ENCODE peak calls at places on chromosomes 5 and 9, in nine cellular contexts. D is prostate gland, Y is fibroblast of pulmonary artery, F is IMR-90, S is adrenal gland, E is tibial artery, X is AG10803, U is foreskin fibroblast, I is mucosa of descending colon. A is an unnamed sample.

GRCh38 chr9:71106992-71107391 is 14.4 kb downstream of the TRPM3 start:
- DNase-seq in D (no peak), Y (no peak), F (no peak), S (no peak), E (no peak), X (no peak), U (no peak), I (no peak), A (no peak)

GRCh38 chr9:96141666-96142065 is 160.3 kb downstream of the HSD17B3 start:
- DNase-seq in D (no peak), Y (no peak), F (peak; percentile 7), S (no peak), E (no peak), X (peak; percentile 17), U (peak; percentile 51), I (no peak), A (no peak)

GRCh38 chr5:154753792-154754191 is 1.4 kb upstream of the LARP1 start:
- DNase-seq in D (peak; percentile 71), Y (peak; percentile 94), F (peak; percentile 97), S (peak; percentile 78), E (peak; percentile 89), X (peak; percentile 98), U (peak; percentile 95), I (peak; percentile 55), A (peak; percentile 89)

GRCh38 chr9:116580853-116581252 is 106.3 kb upstream of the TRIM32 start:
- DNase-seq in D (no peak), Y (no peak), F (no peak), S (no peak), E (no peak), X (no peak), U (no peak), I (no peak), A (no peak)

GRCh38 chr5:9176641-9177040 is 369.2 kb downstream of the SEMA5A start:
- DNase-seq in D (no peak), Y (no peak), F (no peak), S (no peak), E (no peak), X (peak; percentile 58), U (peak; percentile 24), I (no peak), A (no peak)

GRCh38 chr5:115432691-115433090 is 111.9 kb downstream of the FEM1C start:
- DNase-seq in D (no peak), Y (no peak), F (peak; percentile 61), S (no peak), E (no peak), X (no peak), U (peak; percentile 57), I (no peak), A (no peak)

GRCh38 chr9:21082671-21083070 is 4.9 kb upstream of the IFNB1 start:
- DNase-seq in D (no peak), Y (no peak), F (no peak), S (no peak), E (no peak), X (no peak), U (no peak), I (no peak), A (no peak)

GRCh38 chr5:16826379-16827125 is 109.5 kb downstream of the MYO10 start:
- DNase-seq in D (no peak), Y (no peak), F (no peak), S (no peak), E (no peak), X (peak; percentile 37), U (no peak), I (no peak), A (no peak)

GRCh38 chr9:115146581-115147021 is 28.6 kb upstream of the TNC start:
- DNase-seq in D (peak; percentile 6), Y (peak; percentile 77), F (peak; percentile 96), S (no peak), E (peak; percentile 23), X (peak; percentile 97), U (peak; percentile 92), I (no peak), A (no peak)

GRCh38 chr9:114850871-114851270 is 45.0 kb upstream of the TNFSF15 start:
- DNase-seq in D (no peak), Y (peak; percentile 36), F (peak; percentile 11), S (no peak), E (no peak), X (no peak), U (peak; percentile 69), I (no peak), A (no peak)

GRCh38 chr5:38347896-38348295 is 89.5 kb downstream of the EGFLAM start:
- DNase-seq in D (no peak), Y (no peak), F (no peak), S (no peak), E (no peak), X (no peak), U (peak; percentile 20), I (no peak), A (no peak)

DNA sequence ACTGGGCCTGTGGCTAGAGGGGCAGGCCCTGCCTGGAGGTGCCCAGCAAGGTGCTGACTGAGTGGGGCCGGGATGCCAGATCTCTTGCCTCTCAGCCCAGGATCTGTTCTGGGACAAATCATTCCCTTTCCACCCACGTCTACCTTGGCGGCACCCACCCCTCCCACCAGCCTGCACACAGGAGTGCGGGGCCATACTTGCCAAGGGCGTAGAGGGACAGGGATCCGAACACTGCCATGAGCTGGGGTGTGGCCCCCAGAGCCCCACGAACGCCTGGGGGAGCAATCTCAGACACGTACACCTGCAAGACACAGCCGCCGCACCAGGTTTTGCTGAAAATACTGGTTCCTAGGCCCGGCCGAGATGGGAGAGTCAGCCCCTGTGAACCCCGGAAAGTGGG is 2.9 kb downstream of the SLC2A6 start:
- DNase-seq in D (no peak), Y (no peak), F (no peak), S (no peak), E (no peak), X (no peak), U (no peak), I (no peak), A (no peak)
- H3K4me3 ChIP-seq in D (no peak overlapping the region), Y (no peak overlapping the region), F (no peak overlapping the region), S (no peak overlapping the region), E (no peak overlapping the region), X (no peak overlapping the region), U (no peak overlapping the region), I (no peak overlapping the region), A (no peak overlapping the region)

GRCh38 chr9:136327313-136327971 is at the start of gene GPSM1:
- DNase-seq in D (no peak), Y (peak; percentile 55), F (peak; percentile 58), S (no peak), E (peak; percentile 61), X (peak; percentile 57), U (peak; percentile 91), I (no peak), A (peak; percentile 77)
- H3K4me3 ChIP-seq in D (peak within 1 kb of the TSS; percentile 60), Y (peak within 1 kb of the TSS; percentile 73), F (peak within 1 kb of the TSS; percentile 96), S (no peak within 1 kb of the TSS), E (peak within 1 kb of the TSS; percentile 62), X (peak within 1 kb of the TSS; percentile 91), U (peak within 1 kb of the TSS; percentile 96), I (no peak within 1 kb of the TSS), A (peak within 1 kb of the TSS; percentile 69)

DNA sequence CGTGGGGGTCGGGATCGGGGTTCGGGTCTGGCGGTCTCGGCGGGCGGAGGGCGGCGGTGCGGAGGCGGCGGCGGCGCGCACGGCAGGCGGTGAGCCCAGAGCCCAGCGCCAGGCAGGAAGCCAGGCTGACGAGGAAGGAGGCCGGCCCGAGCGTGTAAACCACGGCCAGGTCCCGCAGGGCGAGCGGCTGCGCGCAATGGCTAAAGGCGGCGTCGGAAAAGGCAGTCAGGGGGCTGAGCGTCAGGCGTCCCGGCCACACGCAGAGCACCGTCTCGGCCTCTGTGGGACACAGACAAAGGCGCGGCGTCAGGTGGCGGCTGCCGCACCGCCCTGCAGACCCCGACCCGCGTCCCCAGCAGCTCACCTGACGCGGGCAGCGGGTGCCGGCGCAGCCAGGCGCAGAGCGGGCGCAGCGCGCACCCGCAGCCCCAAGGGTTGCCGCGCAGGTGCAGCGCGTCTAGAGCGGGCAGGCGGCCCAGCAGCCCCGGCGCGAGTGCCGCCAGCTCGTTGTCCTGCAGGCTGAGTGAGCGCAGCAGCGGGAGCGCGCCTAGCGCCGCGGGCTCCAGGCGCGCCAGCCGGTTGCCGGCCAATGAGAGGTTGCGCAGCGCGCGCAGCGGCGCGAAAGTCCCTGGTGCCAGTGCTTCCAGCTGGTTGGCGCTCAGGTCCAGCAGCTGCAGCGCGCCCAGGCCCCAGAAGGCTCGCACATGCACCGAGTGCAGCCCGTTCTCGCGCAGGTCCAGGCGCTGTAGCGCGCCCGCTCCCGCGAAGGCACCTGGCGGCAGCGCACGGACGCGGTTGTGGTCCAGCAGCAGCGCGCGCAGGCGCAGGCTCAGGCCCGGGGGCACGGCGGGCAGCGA is 716 bp downstream of the LRRC26 start:
- DNase-seq in D (peak; percentile 56), Y (no peak), F (peak; percentile 19), S (no peak), E (no peak), X (no peak), U (peak; percentile 69), I (peak; percentile 53), A (no peak)
- H3K4me3 ChIP-seq in D (peak overlapping the region; percentile 58), Y (no peak overlapping the region), F (peak overlapping the region; percentile 7), S (no peak overlapping the region), E (peak overlapping the region; percentile 13), X (no peak overlapping the region), U (no peak overlapping the region), I (peak overlapping the region; percentile 11), A (peak overlapping the region; percentile 18)

GRCh38 chr9:129551393-129551973 is 69.4 kb downstream of the C9orf50 start:
- DNase-seq in D (no peak), Y (no peak), F (no peak), S (peak; percentile 7), E (no peak), X (no peak), U (no peak), I (no peak), A (no peak)

GRCh38 chr9:129549684-129550083 is 71.2 kb downstream of the C9orf50 start:
- DNase-seq in D (no peak), Y (peak; percentile 57), F (no peak), S (no peak), E (peak; percentile 54), X (peak; percentile 76), U (peak; percentile 77), I (peak; percentile 21), A (peak; percentile 80)

GRCh38 chr9:129548571-129549135 is 72.2 kb downstream of the C9orf50 start:
- DNase-seq in D (no peak), Y (no peak), F (no peak), S (peak; percentile 77), E (peak; percentile 60), X (no peak), U (peak; percentile 37), I (no peak), A (peak; percentile 50)

GRCh38 chr9:129549139-129549538 is 71.8 kb downstream of the C9orf50 start:
- DNase-seq in D (no peak), Y (no peak), F (no peak), S (no peak), E (peak; percentile 38), X (no peak), U (peak; percentile 24), I (no peak), A (no peak)

GRCh38 chr9:129550199-129550839 is 70.6 kb downstream of the C9orf50 start:
- DNase-seq in D (peak; percentile 78), Y (peak; percentile 77), F (peak; percentile 70), S (peak; percentile 83), E (peak; percentile 82), X (peak; percentile 83), U (peak; percentile 87), I (peak; percentile 62), A (peak; percentile 94)
- H3K4me3 ChIP-seq in D (peak overlapping the region; percentile 47), Y (peak overlapping the region; percentile 47), F (peak overlapping the region; percentile 45), S (no peak overlapping the region), E (peak overlapping the region; percentile 56), X (peak overlapping the region; percentile 55), U (peak overlapping the region; percentile 57), I (no peak overlapping the region), A (peak overlapping the region; percentile 49)

DNA sequence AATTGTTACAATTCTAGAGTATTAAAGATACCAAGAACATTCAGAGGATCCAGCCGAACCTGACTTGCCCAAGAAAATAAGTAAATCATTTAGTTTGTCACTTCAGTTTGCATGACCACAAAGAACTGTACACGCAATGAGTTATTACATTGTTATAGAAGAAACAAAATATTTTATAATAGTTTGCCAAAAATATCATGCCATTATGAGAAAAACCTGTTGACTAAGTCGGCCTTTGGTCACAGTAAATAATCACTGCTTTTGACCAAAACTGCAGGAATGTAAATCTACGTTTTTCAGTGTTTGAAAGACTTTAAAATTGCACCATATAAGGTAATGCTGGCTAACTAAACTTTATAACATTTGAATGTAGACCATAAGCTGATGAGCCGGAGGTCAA is 27.9 kb downstream of the TRIO start:
- DNase-seq in D (no peak), Y (no peak), F (peak; percentile 74), S (no peak), E (no peak), X (peak; percentile 87), U (no peak), I (no peak), A (no peak)
- H3K4me3 ChIP-seq in D (no peak overlapping the region), Y (no peak overlapping the region), F (no peak overlapping the region), S (no peak overlapping the region), E (no peak overlapping the region), X (no peak overlapping the region), U (no peak overlapping the region), I (no peak overlapping the region), A (no peak overlapping the region)